ENCODE peak calls at places on chromosomes 4 and X, in seven cellular contexts. G is mesendoderm, O is cardiac muscle cell, P is uterus, B is RWPE2, T is breast epithelium, Z is IMR-90. L is an unnamed sample. For H3K4me1 and H3K27me3, the result is how much of the 10 kb centered on the place peaks cover.

GRCh38 chr4:142567199-142567598 is 278.9 kb downstream of the INPP4B start:
- DNase-seq in G (peak), O (peak), P (no peak), B (no peak), T (no peak), Z (no peak), L (peak)

GRCh38 chrX:16678689-16679088 is 28.7 kb downstream of the S100G start:
- DNase-seq in G (no peak), O (no peak), P (no peak), B (no peak), T (no peak), Z (no peak), L (no peak)

GRCh38 chr4:74934822-74935326 is 2.0 kb downstream of the PARM1 start:
- DNase-seq in G (no peak), O (no peak), P (peak), B (no peak), T (no peak), Z (no peak), L (peak)

GRCh38 chr4:14130551-14130950 is 503.0 kb upstream of the BOD1L1 start:
- DNase-seq in G (no peak), O (no peak), P (no peak), B (no peak), T (no peak), Z (peak), L (no peak)

GRCh38 chr4:127641524-127641923 is 8.8 kb downstream of the INTU start:
- DNase-seq in G (no peak), O (no peak), P (no peak), B (no peak), T (no peak), Z (peak), L (no peak)

GRCh38 chrX:129649268-129650182 is 5.2 kb downstream of the APLN start:
- DNase-seq in G (no peak), O (no peak), P (no peak), B (no peak), T (no peak), Z (peak), L (peak)

GRCh38 chr4:144646523-144647094 is 653 bp downstream of the HHIP start:
- DNase-seq in G (peak), O (peak), P (no peak), B (no peak), T (no peak), Z (no peak), L (peak)

GRCh38 chr4:92600638-92601037 is 296.9 kb downstream of the GRID2 start:
- DNase-seq in G (peak), O (peak), P (no peak), B (no peak), T (no peak), Z (no peak), L (no peak)

GRCh38 chrX:49273181-49273727 is 3.7 kb downstream of the PPP1R3F start:
- DNase-seq in G (no peak), O (no peak), P (no peak), B (no peak), T (no peak), Z (no peak), L (no peak)

GRCh38 chr4:105426187-105426897 is 47.5 kb downstream of the PPA2 start:
- DNase-seq in G (peak), O (no peak), P (no peak), B (no peak), T (no peak), Z (no peak), L (no peak)

GRCh38 chr4:36094995-36095394 is 149.3 kb downstream of the ARAP2 start:
- DNase-seq in G (no peak), O (no peak), P (no peak), B (no peak), T (no peak), Z (no peak), L (no peak)

GRCh38 chr4:178471385-178471784 is 1029.1 kb upstream of the AGA start:
- DNase-seq in G (peak), O (no peak), P (no peak), B (no peak), T (no peak), Z (no peak), L (no peak)

GRCh38 chr4:52001616-52002015 is 18.5 kb downstream of the LRRC66 start:
- DNase-seq in G (no peak), O (no peak), P (no peak), B (no peak), T (no peak), Z (peak), L (no peak)

GRCh38 chr4:41050116-41050515 is 164.2 kb downstream of the APBB2 start:
- DNase-seq in G (no peak), O (no peak), P (no peak), B (no peak), T (no peak), Z (no peak), L (no peak)

GRCh38 chr4:128768373-128768996 is 41.0 kb upstream of the JADE1 start:
- DNase-seq in G (peak), O (peak), P (no peak), B (no peak), T (no peak), Z (peak), L (no peak)

GRCh38 chrX:49193542-49193964 is 6.4 kb downstream of the SYP start:
- DNase-seq in G (no peak), O (no peak), P (no peak), B (no peak), T (no peak), Z (no peak), L (no peak)

GRCh38 chrX:53073115-53073581 is 9.0 kb upstream of the TSPYL2 start:
- DNase-seq in G (peak), O (no peak), P (no peak), B (no peak), T (no peak), Z (no peak), L (peak)

GRCh38 chr4:121375262-121375661 is 5.6 kb downstream of the QRFPR start:
- DNase-seq in G (no peak), O (no peak), P (no peak), B (no peak), T (no peak), Z (no peak), L (no peak)

GRCh38 chrX:50471390-50471789 is 765 bp upstream of the DGKK start:
- DNase-seq in G (no peak), O (peak), P (no peak), B (no peak), T (no peak), Z (no peak), L (no peak)

GRCh38 chr4:148574066-148574465 is 131.9 kb upstream of the NR3C2 start:
- DNase-seq in G (no peak), O (no peak), P (no peak), B (no peak), T (no peak), Z (no peak), L (no peak)

GRCh38 chrX:68983004-68983857 is 154.4 kb downstream of the EFNB1 start:
- DNase-seq in G (no peak), O (no peak), P (no peak), B (no peak), T (no peak), Z (no peak), L (no peak)

GRCh38 chrX:119410027-119410819 is 11.1 kb downstream of the SLC25A43 start:
- DNase-seq in G (peak), O (no peak), P (peak), B (peak), T (peak), Z (peak), L (peak)

GRCh38 chrX:154308108-154308946 is 12.7 kb downstream of the TKTL1 start:
- DNase-seq in G (peak), O (peak), P (peak), B (no peak), T (no peak), Z (peak), L (peak)

DNA sequence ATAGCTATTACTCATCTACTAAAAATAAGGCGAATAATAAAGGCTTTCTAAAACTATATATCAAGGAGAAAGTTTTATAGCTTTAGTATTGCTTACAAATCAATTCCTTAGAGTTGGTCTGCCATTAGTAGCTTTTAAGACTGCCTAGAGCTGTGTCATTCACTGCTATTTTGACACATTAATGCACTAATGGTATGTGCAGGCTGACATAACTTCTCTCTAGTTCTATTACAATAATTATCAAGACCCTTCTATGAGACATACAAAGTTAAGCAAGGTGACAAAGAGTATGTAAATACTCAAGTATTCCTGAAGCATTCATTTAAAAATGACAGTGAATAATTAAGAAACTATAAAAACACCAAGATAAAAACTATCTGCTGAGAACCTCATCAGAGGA is 625.3 kb downstream of the STPG2 start:
- DNase-seq in G (no peak), O (no peak), P (no peak), B (no peak), T (no peak), Z (no peak), L (no peak)
- H3K4me3 ChIP-seq in G (no peak), O (no peak), P (no peak), B (no peak), T (no peak), Z (no peak), L (no peak)

GRCh38 chr4:152098365-152099060 is 337.7 kb upstream of the GATB start:
- DNase-seq in G (no peak), O (no peak), P (no peak), B (no peak), T (no peak), Z (no peak), L (no peak)

GRCh38 chr4:152095701-152096070 is 334.9 kb upstream of the GATB start:
- DNase-seq in G (no peak), O (no peak), P (no peak), B (no peak), T (no peak), Z (no peak), L (no peak)

GRCh38 chr4:152099555-152099954 is 338.7 kb upstream of the GATB start:
- DNase-seq in G (no peak), O (no peak), P (no peak), B (no peak), T (no peak), Z (no peak), L (no peak)

GRCh38 chr4:152099061-152099425 is 338.2 kb upstream of the GATB start:
- DNase-seq in G (no peak), O (no peak), P (no peak), B (no peak), T (no peak), Z (no peak), L (no peak)

DNA sequence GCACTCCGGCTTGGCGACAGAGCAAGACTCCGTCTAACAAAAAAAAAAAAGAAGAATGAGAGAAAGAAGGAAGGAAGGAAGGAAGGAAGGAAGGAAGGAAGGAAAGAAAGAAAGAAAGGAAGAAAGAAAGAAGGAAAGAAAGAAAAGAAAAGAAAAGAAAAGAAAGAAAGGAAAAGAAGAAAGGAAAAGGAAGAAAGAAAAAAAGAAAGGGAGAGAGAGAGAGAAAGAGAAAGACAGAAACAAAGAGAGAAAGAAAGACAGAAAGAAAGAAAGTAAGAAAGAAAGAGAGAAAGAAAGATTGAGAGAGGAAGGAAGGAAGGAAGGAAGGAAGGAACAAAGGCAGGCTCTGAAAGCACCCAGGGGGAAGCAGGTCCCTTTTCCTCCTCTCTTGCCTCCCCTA is 336.6 kb upstream of the GATB start:
- DNase-seq in G (no peak), O (no peak), P (no peak), B (no peak), T (no peak), Z (no peak), L (no peak)
- H3K4me1 ChIP-seq in G (under half), O (under half), P (under half), B (under half), T (under half), Z (under half), L (under half)

GRCh38 chr4:20723463-20723862 is 23.2 kb downstream of the PACRGL start:
- DNase-seq in G (no peak), O (no peak), P (no peak), B (no peak), T (no peak), Z (no peak), L (no peak)

GRCh38 chr4:20723019-20723418 is 22.8 kb downstream of the PACRGL start:
- DNase-seq in G (no peak), O (no peak), P (no peak), B (no peak), T (no peak), Z (no peak), L (no peak)

GRCh38 chr4:20724915-20725314 is 24.7 kb downstream of the PACRGL start:
- DNase-seq in G (no peak), O (no peak), P (no peak), B (no peak), T (no peak), Z (no peak), L (no peak)
- H3K27me3 ChIP-seq in G (under half), O (under half), P (under half), B (under half), T (under half), Z (under half), L (under half)

GRCh38 chr4:109981936-109982335 is 69.3 kb downstream of the EGF start:
- DNase-seq in G (no peak), O (no peak), P (no peak), B (no peak), T (no peak), Z (no peak), L (no peak)

GRCh38 chr4:109982521-109982920 is 69.8 kb downstream of the EGF start:
- DNase-seq in G (no peak), O (no peak), P (no peak), B (no peak), T (no peak), Z (no peak), L (no peak)

GRCh38 chr4:109977854-109978501 is 65.3 kb downstream of the EGF start:
- DNase-seq in G (peak), O (peak), P (no peak), B (no peak), T (no peak), Z (peak), L (peak)

GRCh38 chr4:109978704-109979103 is 66.0 kb downstream of the EGF start:
- DNase-seq in G (peak), O (no peak), P (no peak), B (no peak), T (no peak), Z (no peak), L (no peak)

GRCh38 chr4:109979932-109980717 is 67.4 kb downstream of the EGF start:
- DNase-seq in G (peak), O (no peak), P (no peak), B (no peak), T (no peak), Z (peak), L (no peak)
- H3K4me3 ChIP-seq in G (no peak), O (no peak), P (no peak), B (no peak), T (no peak), Z (no peak), L (no peak)

DNA sequence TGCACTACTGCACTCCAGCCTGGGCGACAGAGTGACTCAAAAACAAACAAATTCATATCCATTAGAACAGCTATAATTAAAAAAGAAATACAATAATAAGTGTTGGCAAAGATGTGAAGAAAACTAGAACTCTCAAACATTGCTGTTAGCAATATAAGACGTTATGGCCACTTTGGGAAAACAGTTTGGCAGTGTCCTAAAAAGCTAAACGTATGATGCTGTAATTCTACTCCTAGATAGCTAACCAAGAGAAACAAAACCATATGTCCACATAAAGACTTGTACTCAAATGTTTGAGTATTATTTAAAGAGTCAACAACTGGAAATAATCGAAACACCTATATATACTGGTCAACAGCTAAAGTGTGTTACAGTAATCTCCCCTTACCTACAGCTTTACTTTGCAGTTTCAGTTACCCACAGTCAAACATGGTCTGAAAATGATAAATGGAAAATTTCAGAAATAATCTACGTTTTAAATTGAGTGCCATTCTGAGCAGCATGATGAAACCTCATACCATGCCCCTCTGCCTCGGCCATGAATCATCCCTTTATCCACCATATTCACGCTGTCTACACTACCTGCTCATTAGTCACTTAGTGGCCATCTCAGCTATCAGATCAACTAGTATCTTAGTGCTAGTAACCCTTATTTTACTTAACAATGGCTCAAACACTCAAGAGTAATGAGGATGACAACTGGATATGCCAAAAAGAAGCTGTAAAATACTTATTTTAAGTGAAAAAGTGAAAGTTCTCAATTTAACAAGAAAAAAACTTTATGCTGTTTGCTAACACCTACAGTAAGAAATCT is 4.9 kb downstream of the ELF2 start:
- DNase-seq in G (peak), O (no peak), P (no peak), B (no peak), T (no peak), Z (peak), L (no peak)
- H3K4me1 ChIP-seq in G (under half), O (under half), P (under half), B (under half), T (under half), Z (under half), L (under half)

L was measured in SJCRH30.